ENCODE peak calls at places on chromosomes 4 and X, in four cellular contexts. One of them, this sample, is unnamed.

GRCh38 chr4:76745264-76745663 is 152.7 kb downstream of the SOWAHB start:
- DNase-seq in naive thymus-derived CD4-positive, alpha-beta T cell: no peak
- DNase-seq in AG04450: no peak
- DNase-seq in GM23248: peak; percentile 83
- DNase-seq in this sample: no peak

GRCh38 chr4:36446275-36446674 is 164.9 kb downstream of the DTHD1 start:
- DNase-seq in naive thymus-derived CD4-positive, alpha-beta T cell: no peak
- DNase-seq in GM23248: no peak
- DNase-seq in AG04450: no peak
- DNase-seq in this sample: no peak

GRCh38 chr4:38014421-38014852 is 54.2 kb downstream of the PTTG2 start:
- DNase-seq in AG04450: no peak
- DNase-seq in naive thymus-derived CD4-positive, alpha-beta T cell: no peak
- DNase-seq in GM23248: no peak
- DNase-seq in this sample: no peak

GRCh38 chr4:16752150-16752549 is 146.3 kb downstream of the LDB2 start:
- DNase-seq in GM23248: peak; percentile 36
- DNase-seq in AG04450: no peak
- DNase-seq in naive thymus-derived CD4-positive, alpha-beta T cell: no peak
- DNase-seq in this sample: no peak

GRCh38 chr4:115489284-115489683 is 375.9 kb upstream of the NDST4 start:
- DNase-seq in AG04450: no peak
- DNase-seq in naive thymus-derived CD4-positive, alpha-beta T cell: no peak
- DNase-seq in GM23248: no peak
- DNase-seq in this sample: no peak

GRCh38 chrX:49754238-49754857 is 58.6 kb upstream of the PAGE1 start:
- DNase-seq in GM23248: peak; percentile 60
- DNase-seq in AG04450: peak; percentile 0
- DNase-seq in naive thymus-derived CD4-positive, alpha-beta T cell: peak; percentile 51
- DNase-seq in this sample: no peak

GRCh38 chrX:29297171-29297800 is 710.0 kb downstream of the IL1RAPL1 start:
- DNase-seq in naive thymus-derived CD4-positive, alpha-beta T cell: no peak
- DNase-seq in GM23248: no peak
- DNase-seq in AG04450: no peak
- DNase-seq in this sample: no peak

GRCh38 chr4:125486354-125486753 is 171.6 kb downstream of the FAT4 start:
- DNase-seq in AG04450: no peak
- DNase-seq in GM23248: no peak
- DNase-seq in naive thymus-derived CD4-positive, alpha-beta T cell: no peak
- DNase-seq in this sample: no peak

GRCh38 chr4:179728305-179728704 is 2286.1 kb upstream of the AGA start:
- DNase-seq in naive thymus-derived CD4-positive, alpha-beta T cell: no peak
- DNase-seq in AG04450: no peak
- DNase-seq in GM23248: no peak
- DNase-seq in this sample: no peak

GRCh38 chr4:17232575-17233253 is 279.2 kb downstream of the QDPR start:
- DNase-seq in AG04450: peak; percentile 53
- DNase-seq in naive thymus-derived CD4-positive, alpha-beta T cell: no peak
- DNase-seq in GM23248: peak; percentile 79
- DNase-seq in this sample: peak; percentile 52

GRCh38 chrX:43707812-43708548 is 51.9 kb downstream of the MAOA start:
- DNase-seq in naive thymus-derived CD4-positive, alpha-beta T cell: no peak
- DNase-seq in GM23248: peak; percentile 30
- DNase-seq in AG04450: no peak
- DNase-seq in this sample: no peak

GRCh38 chr4:69875986-69876542 is 16.1 kb upstream of the SULT1E1 start:
- DNase-seq in AG04450: no peak
- DNase-seq in naive thymus-derived CD4-positive, alpha-beta T cell: no peak
- DNase-seq in GM23248: no peak
- DNase-seq in this sample: no peak

GRCh38 chrX:11888421-11888820 is 130.4 kb downstream of the MSL3 start:
- DNase-seq in naive thymus-derived CD4-positive, alpha-beta T cell: no peak
- DNase-seq in AG04450: no peak
- DNase-seq in GM23248: no peak
- DNase-seq in this sample: no peak

GRCh38 chr4:130092187-130093015 is 996.4 kb downstream of the C4orf33 start:
- DNase-seq in naive thymus-derived CD4-positive, alpha-beta T cell: no peak
- DNase-seq in AG04450: no peak
- DNase-seq in GM23248: no peak
- DNase-seq in this sample: no peak

GRCh38 chr4:4425696-4426095 is 38.8 kb downstream of the NSG1 start:
- DNase-seq in GM23248: no peak
- DNase-seq in AG04450: no peak
- DNase-seq in naive thymus-derived CD4-positive, alpha-beta T cell: no peak
- DNase-seq in this sample: no peak

GRCh38 chrX:135596495-135596894 is 76.0 kb downstream of the INTS6L start:
- DNase-seq in GM23248: peak; percentile 59
- DNase-seq in naive thymus-derived CD4-positive, alpha-beta T cell: peak; percentile 12
- DNase-seq in AG04450: no peak
- DNase-seq in this sample: no peak

GRCh38 chr4:12716896-12717295 is 767.2 kb downstream of the RAB28 start:
- DNase-seq in naive thymus-derived CD4-positive, alpha-beta T cell: no peak
- DNase-seq in GM23248: no peak
- DNase-seq in AG04450: no peak
- DNase-seq in this sample: no peak
- H3K4me3 ChIP-seq in naive thymus-derived CD4-positive, alpha-beta T cell: no peak overlapping the region
- H3K4me3 ChIP-seq in GM23248: no peak overlapping the region
- H3K4me3 ChIP-seq in AG04450: no peak overlapping the region
- H3K4me3 ChIP-seq in this sample: no peak overlapping the region

DNA sequence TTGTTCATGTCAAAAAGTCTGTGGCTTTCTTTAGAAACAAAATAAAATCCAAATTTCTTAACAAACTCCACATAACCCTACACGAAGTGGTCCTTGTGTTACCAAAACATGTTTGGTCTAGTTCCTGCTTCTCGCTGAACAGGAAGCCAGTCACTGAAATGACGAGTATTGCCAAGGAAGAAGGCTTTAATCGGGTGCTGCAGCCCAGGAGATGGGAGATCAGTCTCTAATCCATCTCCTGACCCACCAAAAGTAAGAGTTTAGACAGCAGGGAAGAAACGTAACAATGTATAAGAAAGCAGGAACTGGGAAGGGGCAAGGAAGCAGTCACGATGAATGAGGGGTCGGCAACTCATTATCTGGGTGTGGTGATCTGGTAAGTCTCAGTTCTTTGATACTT is 144.6 kb upstream of the MAP9 start:
- DNase-seq in GM23248: no peak
- DNase-seq in AG04450: no peak
- DNase-seq in naive thymus-derived CD4-positive, alpha-beta T cell: no peak
- DNase-seq in this sample: no peak
- H3K4me3 ChIP-seq in GM23248: no peak overlapping the region
- H3K4me3 ChIP-seq in AG04450: no peak overlapping the region
- H3K4me3 ChIP-seq in naive thymus-derived CD4-positive, alpha-beta T cell: no peak overlapping the region
- H3K4me3 ChIP-seq in this sample: no peak overlapping the region

DNA sequence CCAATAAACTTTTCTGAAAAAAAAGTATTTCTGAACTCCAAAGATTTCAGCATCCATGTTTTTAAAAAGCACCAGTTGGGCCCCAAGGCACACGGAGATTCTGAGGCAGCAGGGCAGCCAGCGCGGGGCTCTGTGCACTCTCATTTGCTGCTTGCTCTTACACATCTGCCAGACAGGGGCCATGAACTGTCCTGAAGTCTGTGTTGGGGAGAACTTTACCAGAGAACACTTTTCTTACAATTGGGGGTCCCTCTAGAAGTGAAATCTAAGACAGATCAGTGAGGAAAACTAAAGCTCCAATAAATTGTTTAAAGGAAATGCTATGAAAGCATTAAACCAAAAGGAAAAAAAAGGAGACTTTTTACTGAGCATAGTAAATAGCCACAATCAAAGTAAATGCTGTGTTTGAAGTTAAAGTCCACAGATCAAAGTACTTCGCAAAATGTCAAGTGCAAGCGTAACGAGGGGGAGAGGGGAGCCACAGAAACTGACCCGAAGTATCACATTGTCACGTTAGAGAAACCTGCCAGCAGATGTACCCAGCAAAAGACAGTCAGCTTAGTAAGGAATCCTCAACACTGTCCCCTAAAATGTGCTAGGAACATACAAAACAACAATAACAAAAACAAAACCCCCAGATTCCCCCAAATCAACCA is 37.8 kb downstream of the SORBS2 start:
- DNase-seq in AG04450: no peak
- DNase-seq in GM23248: no peak
- DNase-seq in naive thymus-derived CD4-positive, alpha-beta T cell: no peak
- DNase-seq in this sample: no peak
- H3K4me3 ChIP-seq in AG04450: no peak overlapping the region
- H3K4me3 ChIP-seq in GM23248: peak overlapping the region; percentile 46
- H3K4me3 ChIP-seq in naive thymus-derived CD4-positive, alpha-beta T cell: no peak overlapping the region
- H3K4me3 ChIP-seq in this sample: peak overlapping the region; percentile 35

GRCh38 chr4:23388699-23389395 is 501.0 kb downstream of the PPARGC1A start:
- DNase-seq in AG04450: no peak
- DNase-seq in naive thymus-derived CD4-positive, alpha-beta T cell: no peak
- DNase-seq in GM23248: no peak
- DNase-seq in this sample: no peak
- H3K4me3 ChIP-seq in AG04450: no peak overlapping the region
- H3K4me3 ChIP-seq in naive thymus-derived CD4-positive, alpha-beta T cell: no peak overlapping the region
- H3K4me3 ChIP-seq in GM23248: no peak overlapping the region
- H3K4me3 ChIP-seq in this sample: no peak overlapping the region

GRCh38 chrX:40170830-40171512 is 73.2 kb upstream of the BCOR start:
- DNase-seq in naive thymus-derived CD4-positive, alpha-beta T cell: no peak
- DNase-seq in GM23248: peak; percentile 29
- DNase-seq in AG04450: no peak
- DNase-seq in this sample: no peak
- H3K4me3 ChIP-seq in naive thymus-derived CD4-positive, alpha-beta T cell: peak overlapping the region; percentile 61
- H3K4me3 ChIP-seq in GM23248: peak overlapping the region; percentile 66
- H3K4me3 ChIP-seq in AG04450: no peak overlapping the region
- H3K4me3 ChIP-seq in this sample: peak overlapping the region; percentile 25

DNA sequence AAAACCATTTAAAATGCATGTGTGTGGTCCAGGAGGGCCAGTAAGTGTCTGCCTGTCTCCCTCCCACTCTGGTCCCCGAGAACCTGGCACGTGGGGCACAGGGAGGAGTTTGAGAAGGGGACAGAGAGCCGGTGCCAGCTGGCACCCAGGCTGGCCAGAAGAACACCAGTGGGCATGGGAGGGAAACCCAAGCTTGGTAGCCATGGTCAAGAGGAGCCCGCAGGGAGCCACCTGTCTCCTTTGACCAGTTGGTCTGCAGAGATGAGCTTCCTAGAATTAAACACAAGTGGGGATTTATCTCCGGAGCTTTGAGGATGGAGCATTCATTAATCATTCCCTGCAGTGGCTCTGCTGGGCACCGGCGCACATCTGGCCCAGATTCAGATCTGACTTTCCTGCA is 41.6 kb downstream of the HMX1 start:
- DNase-seq in GM23248: no peak
- DNase-seq in naive thymus-derived CD4-positive, alpha-beta T cell: no peak
- DNase-seq in AG04450: no peak
- DNase-seq in this sample: no peak
- H3K4me3 ChIP-seq in GM23248: no peak overlapping the region
- H3K4me3 ChIP-seq in naive thymus-derived CD4-positive, alpha-beta T cell: no peak overlapping the region
- H3K4me3 ChIP-seq in AG04450: no peak overlapping the region
- H3K4me3 ChIP-seq in this sample: no peak overlapping the region

GRCh38 chr4:82852751-82853053 is 38.3 kb downstream of the SEC31A start:
- DNase-seq in GM23248: no peak
- DNase-seq in naive thymus-derived CD4-positive, alpha-beta T cell: no peak
- DNase-seq in AG04450: no peak
- DNase-seq in this sample: no peak

GRCh38 chr4:82851318-82851717 is 39.6 kb downstream of the SEC31A start:
- DNase-seq in naive thymus-derived CD4-positive, alpha-beta T cell: no peak
- DNase-seq in AG04450: no peak
- DNase-seq in GM23248: no peak
- DNase-seq in this sample: no peak

GRCh38 chr4:82850684-82851083 is 40.3 kb downstream of the SEC31A start:
- DNase-seq in AG04450: no peak
- DNase-seq in naive thymus-derived CD4-positive, alpha-beta T cell: no peak
- DNase-seq in GM23248: no peak
- DNase-seq in this sample: no peak

GRCh38 chr4:82851902-82852750 is 38.8 kb downstream of the SEC31A start:
- DNase-seq in naive thymus-derived CD4-positive, alpha-beta T cell: peak; percentile 36
- DNase-seq in GM23248: peak; percentile 61
- DNase-seq in AG04450: no peak
- DNase-seq in this sample: no peak

DNA sequence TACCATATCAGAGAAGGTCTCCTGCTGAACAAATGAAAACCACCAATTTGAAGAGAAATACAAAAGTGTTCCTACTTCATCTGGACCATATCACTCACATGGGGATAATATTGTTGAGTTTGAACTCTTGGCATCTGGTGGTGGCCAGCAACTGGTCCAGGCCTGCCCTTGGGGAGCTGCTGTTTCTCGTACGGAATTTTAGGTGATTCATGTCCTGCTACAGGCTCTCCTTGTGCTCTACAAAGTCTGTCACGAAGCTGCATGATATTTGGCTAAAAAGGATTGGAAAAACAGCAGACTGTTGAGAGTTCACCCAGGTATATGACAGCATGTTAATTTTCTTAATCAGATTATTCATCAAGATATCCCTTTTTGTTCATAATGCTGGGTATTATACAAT is 42.2 kb downstream of the SEC31A start:
- DNase-seq in GM23248: no peak
- DNase-seq in AG04450: no peak
- DNase-seq in naive thymus-derived CD4-positive, alpha-beta T cell: no peak
- DNase-seq in this sample: no peak
- H3K4me3 ChIP-seq in GM23248: no peak overlapping the region
- H3K4me3 ChIP-seq in AG04450: no peak overlapping the region
- H3K4me3 ChIP-seq in naive thymus-derived CD4-positive, alpha-beta T cell: no peak overlapping the region
- H3K4me3 ChIP-seq in this sample: no peak overlapping the region

GRCh38 chr4:150579591-150580234 is 2.2 kb upstream of the MAB21L2 start:
- DNase-seq in naive thymus-derived CD4-positive, alpha-beta T cell: no peak
- DNase-seq in AG04450: no peak
- DNase-seq in GM23248: peak; percentile 66
- DNase-seq in this sample: no peak

GRCh38 chr4:150581611-150582010 is 340 bp upstream of the MAB21L2 start:
- DNase-seq in AG04450: peak; percentile 34
- DNase-seq in naive thymus-derived CD4-positive, alpha-beta T cell: no peak
- DNase-seq in GM23248: no peak
- DNase-seq in this sample: peak; percentile 69

GRCh38 chr4:150580244-150580643 is 1.7 kb upstream of the MAB21L2 start:
- DNase-seq in AG04450: no peak
- DNase-seq in naive thymus-derived CD4-positive, alpha-beta T cell: no peak
- DNase-seq in GM23248: no peak
- DNase-seq in this sample: no peak

GRCh38 chr4:150582101-150582565 is at the start of gene MAB21L2:
- DNase-seq in AG04450: no peak
- DNase-seq in naive thymus-derived CD4-positive, alpha-beta T cell: no peak
- DNase-seq in GM23248: no peak
- DNase-seq in this sample: no peak

GRCh38 chr4:150581206-150581605 is 745 bp upstream of the MAB21L2 start:
- DNase-seq in GM23248: no peak
- DNase-seq in AG04450: no peak
- DNase-seq in naive thymus-derived CD4-positive, alpha-beta T cell: no peak
- DNase-seq in this sample: no peak
- H3K4me3 ChIP-seq in GM23248: no peak overlapping the region
- H3K4me3 ChIP-seq in AG04450: peak overlapping the region; percentile 23
- H3K4me3 ChIP-seq in naive thymus-derived CD4-positive, alpha-beta T cell: no peak overlapping the region
- H3K4me3 ChIP-seq in this sample: peak overlapping the region; percentile 77

This sample was measured in AG04449.